ENCODE peak calls at places on chromosomes 3 and 15, in seven cellular contexts. T is pulmonary artery endothelial cell; W is Calu3; U is stimulated activated CD8-positive, alpha-beta memory T cell treated with anti-CD3 and anti-CD28 coated beads, Interleukin-7, amount 100 ng/mL, for 1 hour; N is GM23338; E is GM13976; X is ascending aorta. C is an unnamed sample.

GRCh38 chr15:66841953-66842681 is 140.1 kb downstream of the SMAD6 start:
- DNase-seq in W (peak), E (no peak), X (peak), T (peak), N (peak), U (no peak), C (peak)

GRCh38 chr3:123126051-123126450 is 59.2 kb downstream of the PDIA5 start:
- DNase-seq in W (no peak), U (no peak), X (no peak), E (no peak), N (peak), T (no peak), C (no peak)

GRCh38 chr3:134978658-134979057 is 183.6 kb downstream of the EPHB1 start:
- DNase-seq in W (no peak), E (no peak), N (no peak), T (no peak), X (no peak), U (no peak), C (no peak)

GRCh38 chr3:36443042-36443686 is 62.9 kb downstream of the STAC start:
- DNase-seq in U (no peak), E (no peak), W (no peak), T (no peak), X (no peak), N (no peak), C (no peak)

GRCh38 chr3:128801779-128802369 is 75.9 kb downstream of the RAB7A start:
- DNase-seq in X (no peak), W (no peak), N (no peak), T (no peak), U (no peak), E (no peak), C (no peak)

GRCh38 chr3:46858456-46858855 is 4.8 kb downstream of the MYL3 start:
- DNase-seq in W (no peak), U (no peak), X (peak), N (no peak), T (no peak), E (no peak), C (no peak)

GRCh38 chr3:128861491-128861890 is 17.9 kb upstream of the ACAD9 start:
- DNase-seq in E (no peak), W (no peak), X (no peak), T (no peak), N (no peak), U (no peak), C (no peak)

GRCh38 chr3:21436846-21437245 is 314.2 kb downstream of the ZNF385D start:
- DNase-seq in W (no peak), T (no peak), X (no peak), E (no peak), U (no peak), N (peak), C (no peak)

GRCh38 chr3:30319713-30320112 is 286.7 kb upstream of the TGFBR2 start:
- DNase-seq in U (peak), W (peak), T (no peak), X (peak), E (no peak), N (peak), C (peak)

GRCh38 chr3:15646924-15647511 is 45.5 kb downstream of the BTD start:
- DNase-seq in U (no peak), X (peak), N (no peak), W (no peak), E (no peak), T (peak), C (peak)

GRCh38 chr3:74351213-74351612 is 263.2 kb downstream of the CNTN3 start:
- DNase-seq in W (no peak), E (no peak), X (no peak), U (no peak), N (no peak), T (no peak), C (no peak)

GRCh38 chr3:149975919-149976318 is 5.2 kb upstream of the PFN2 start:
- DNase-seq in E (peak), X (no peak), W (no peak), N (peak), U (no peak), T (no peak), C (no peak)

GRCh38 chr3:127988770-127989518 is 63.3 kb upstream of the SEC61A1 start:
- DNase-seq in U (no peak), W (no peak), X (no peak), N (no peak), E (no peak), T (no peak), C (no peak)

GRCh38 chr15:29268706-29269484 is 727 bp downstream of the NSMCE3 start:
- DNase-seq in U (peak), W (no peak), E (peak), X (no peak), N (peak), T (no peak), C (peak)

GRCh38 chr3:70000563-70001081 is 1.1 kb downstream of the SAMMSON start:
- DNase-seq in W (no peak), E (no peak), U (no peak), N (no peak), T (no peak), X (no peak), C (peak)

GRCh38 chr15:23912191-23912590 is 225.1 kb upstream of the NDN start:
- DNase-seq in W (no peak), X (no peak), T (no peak), N (peak), E (no peak), U (no peak), C (peak)